ENCODE peak calls at places on chromosomes 7 and 10, in six cellular contexts. N is GM12865, B is right atrium auricular region, C is IMR-90, J is HepG2, G is neural progenitor cell. K is an unnamed sample.

GRCh38 chr7:33130184-33130583 is 820 bp downstream of the BBS9 start:
- DNase-seq in N (no peak), B (no peak), C (peak), J (no peak), G (peak), K (no peak)

GRCh38 chr10:62335326-62335725 is 38.8 kb upstream of the ZNF365 start:
- DNase-seq in N (no peak), B (no peak), C (peak), J (no peak), G (no peak), K (peak)

GRCh38 chr10:92506336-92506735 is 67.6 kb downstream of the IDE start:
- DNase-seq in N (no peak), B (no peak), C (no peak), J (no peak), G (peak), K (no peak)

GRCh38 chr7:73618538-73618937 is 5.8 kb downstream of the MLXIPL start:
- DNase-seq in N (no peak), B (no peak), C (no peak), J (no peak), G (no peak), K (no peak)

GRCh38 chr7:156160811-156161210 is 348.5 kb upstream of the SHH start:
- DNase-seq in N (no peak), B (peak), C (no peak), J (no peak), G (peak), K (no peak)

GRCh38 chr10:90885176-90885575 is 13.4 kb downstream of the RPP30 start:
- DNase-seq in N (no peak), B (no peak), C (peak), J (no peak), G (no peak), K (peak)

GRCh38 chr10:33612116-33612515 is 277.6 kb upstream of the NRP1 start:
- DNase-seq in N (peak), B (no peak), C (peak), J (no peak), G (no peak), K (peak)

GRCh38 chr7:42869131-42870020 is 42.5 kb downstream of the C7orf25 start:
- DNase-seq in N (peak), B (no peak), C (no peak), J (no peak), G (no peak), K (peak)

GRCh38 chr10:17784701-17785100 is 24.4 kb upstream of the MRC1 start:
- DNase-seq in N (no peak), B (no peak), C (peak), J (no peak), G (no peak), K (peak)

DNA sequence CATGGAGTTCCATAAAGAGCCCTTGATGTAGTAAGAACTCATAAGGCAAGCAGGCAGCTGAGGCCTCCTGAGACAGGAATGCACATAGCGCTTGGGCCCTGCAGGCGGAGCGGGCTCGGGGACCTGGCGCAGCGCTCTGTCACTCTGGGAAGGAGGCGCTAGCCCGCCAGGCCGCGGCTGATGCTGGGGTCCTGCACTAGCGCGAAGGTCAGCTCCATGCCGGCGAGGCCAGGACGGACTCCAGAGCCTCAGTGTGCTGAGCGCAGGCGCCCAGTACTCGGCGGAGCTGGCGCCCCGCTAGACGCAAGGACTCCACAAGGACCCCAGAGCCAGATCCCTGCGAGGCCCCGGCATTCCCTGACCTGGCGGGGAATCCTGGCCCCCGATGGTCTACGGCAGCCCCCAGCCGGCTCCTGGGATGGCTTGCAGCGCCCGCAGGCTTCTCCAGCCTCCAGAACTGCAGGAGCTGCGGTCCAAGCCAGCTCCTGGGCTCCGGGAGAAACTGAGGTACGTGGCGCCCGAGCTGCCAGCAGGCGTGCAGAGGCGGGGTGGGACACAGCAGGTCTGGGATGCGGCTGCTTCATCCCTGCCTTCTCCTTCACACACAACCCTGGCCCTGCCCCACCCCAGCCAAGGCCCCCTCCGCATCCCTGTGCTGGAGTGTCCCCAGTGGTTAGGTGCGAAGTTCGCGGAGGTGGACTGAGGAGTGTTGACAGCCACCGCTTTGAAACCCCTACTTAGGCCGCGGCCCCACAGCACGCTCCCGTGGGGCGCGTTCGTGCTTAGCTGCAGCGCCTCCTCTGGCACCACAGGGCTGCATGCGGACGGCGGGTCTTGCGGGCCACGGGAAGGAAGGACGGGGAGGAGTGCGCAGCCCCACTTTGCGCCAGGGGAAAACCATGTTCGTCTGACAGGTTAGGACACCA is 761.5 kb upstream of the POM121L12 start:
- DNase-seq in N (no peak), B (no peak), C (no peak), J (no peak), G (no peak), K (no peak)
- H3K4me3 ChIP-seq in N (no peak), B (no peak), C (no peak), J (no peak), G (no peak), K (no peak)

DNA sequence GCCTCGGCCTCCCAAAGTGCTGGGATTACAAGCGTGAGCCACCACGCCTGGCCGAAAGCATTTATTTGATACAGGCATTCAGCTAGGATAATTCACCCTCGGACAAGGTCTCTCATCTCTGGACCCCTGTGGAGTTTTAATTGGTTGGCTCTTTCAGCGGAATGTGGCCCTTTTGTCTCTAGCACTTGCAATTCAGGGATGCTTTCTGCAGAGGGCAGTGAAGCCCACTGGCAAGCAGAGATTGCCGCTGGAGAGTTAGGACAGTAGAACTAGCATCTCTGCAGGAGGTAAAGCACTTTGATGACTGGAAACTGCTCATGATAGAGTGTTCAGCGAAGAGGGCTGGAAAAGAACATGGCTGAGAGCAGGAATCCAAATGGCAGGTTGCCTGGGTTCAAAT is 62.0 kb downstream of the SUFU start:
- DNase-seq in N (no peak), B (no peak), C (no peak), J (peak), G (peak), K (no peak)
- TF ChIP-seq CTCF in N (no peak), B (no peak), C (no peak), J (peak), G (peak), K (no peak)

GRCh38 chr7:151623766-151624165 is 104.1 kb upstream of the RHEB start:
- DNase-seq in N (no peak), B (no peak), C (peak), J (no peak), G (no peak), K (no peak)
- H3K4me3 ChIP-seq in N (no peak), B (no peak), C (no peak), J (no peak), G (no peak), K (no peak)

GRCh38 chr7:106029941-106030340 is 66.9 kb downstream of the CDHR3 start:
- DNase-seq in N (no peak), B (no peak), C (no peak), J (no peak), G (no peak), K (no peak)
- TF ChIP-seq CTCF in N (no peak), B (no peak), C (no peak), J (peak), G (no peak), K (no peak)

GRCh38 chr7:158301221-158301620 is 286.4 kb downstream of the PTPRN2 start:
- DNase-seq in N (no peak), B (peak), C (no peak), J (no peak), G (no peak), K (no peak)
- H3K4me3 ChIP-seq in N (no peak), B (no peak), C (no peak), J (no peak), G (no peak), K (no peak)

GRCh38 chr10:118594392-118595063 is 920 bp downstream of the PRLHR start:
- DNase-seq in N (peak), B (no peak), C (peak), J (no peak), G (peak), K (peak)
- TF ChIP-seq CTCF in N (peak), B (peak), C (peak), J (peak), G (peak), K (no peak)